ENCODE peak calls at places on chromosomes 13 and 19, in four cellular contexts. One of them, this sample, is unnamed.

GRCh38 chr19:38710928-38711725 is 33.1 kb downstream of the CAPN12 start:
- DNase-seq in AG04450: no peak
- DNase-seq in activated T-cell treated with anti-CD3 and anti-CD28 coated beads, Interleukin-2, amount 50 U/mL, for 72 hours: no peak
- DNase-seq in IMR-90: no peak
- DNase-seq in this sample: peak; percentile 66

GRCh38 chr19:43820098-43820860 is 6.8 kb upstream of the ZNF283 start:
- DNase-seq in AG04450: peak; percentile 7
- DNase-seq in activated T-cell treated with anti-CD3 and anti-CD28 coated beads, Interleukin-2, amount 50 U/mL, for 72 hours: peak; percentile 20
- DNase-seq in IMR-90: peak; percentile 42
- DNase-seq in this sample: peak; percentile 71

GRCh38 chr13:101139076-101139475 is 277.2 kb downstream of the NALCN start:
- DNase-seq in activated T-cell treated with anti-CD3 and anti-CD28 coated beads, Interleukin-2, amount 50 U/mL, for 72 hours: no peak
- DNase-seq in AG04450: no peak
- DNase-seq in IMR-90: no peak
- DNase-seq in this sample: no peak

GRCh38 chr19:3409346-3410064 is 43.1 kb downstream of the NFIC start:
- DNase-seq in AG04450: no peak
- DNase-seq in IMR-90: no peak
- DNase-seq in activated T-cell treated with anti-CD3 and anti-CD28 coated beads, Interleukin-2, amount 50 U/mL, for 72 hours: no peak
- DNase-seq in this sample: peak; percentile 90

GRCh38 chr19:38031423-38031770 is 124.4 kb downstream of the SIPA1L3 start:
- DNase-seq in AG04450: no peak
- DNase-seq in IMR-90: peak; percentile 87
- DNase-seq in activated T-cell treated with anti-CD3 and anti-CD28 coated beads, Interleukin-2, amount 50 U/mL, for 72 hours: no peak
- DNase-seq in this sample: no peak

GRCh38 chr19:18408053-18408476 is 10.6 kb upstream of the LRRC25 start:
- DNase-seq in AG04450: no peak
- DNase-seq in IMR-90: no peak
- DNase-seq in activated T-cell treated with anti-CD3 and anti-CD28 coated beads, Interleukin-2, amount 50 U/mL, for 72 hours: peak; percentile 39
- DNase-seq in this sample: peak; percentile 56

GRCh38 chr13:34019870-34020269 is 201.9 kb downstream of the RFC3 start:
- DNase-seq in AG04450: no peak
- DNase-seq in activated T-cell treated with anti-CD3 and anti-CD28 coated beads, Interleukin-2, amount 50 U/mL, for 72 hours: no peak
- DNase-seq in IMR-90: no peak
- DNase-seq in this sample: no peak

GRCh38 chr19:38656171-38656981 is 8.9 kb downstream of the ACTN4 start:
- DNase-seq in activated T-cell treated with anti-CD3 and anti-CD28 coated beads, Interleukin-2, amount 50 U/mL, for 72 hours: peak; percentile 25
- DNase-seq in IMR-90: peak; percentile 63
- DNase-seq in AG04450: no peak
- DNase-seq in this sample: no peak

GRCh38 chr19:31390721-31391120 is 41.5 kb upstream of the TSHZ3 start:
- DNase-seq in IMR-90: no peak
- DNase-seq in activated T-cell treated with anti-CD3 and anti-CD28 coated beads, Interleukin-2, amount 50 U/mL, for 72 hours: no peak
- DNase-seq in AG04450: no peak
- DNase-seq in this sample: no peak

GRCh38 chr19:3479177-3479818 is 1.0 kb downstream of the SMIM24 start:
- DNase-seq in AG04450: no peak
- DNase-seq in IMR-90: no peak
- DNase-seq in activated T-cell treated with anti-CD3 and anti-CD28 coated beads, Interleukin-2, amount 50 U/mL, for 72 hours: peak; percentile 50
- DNase-seq in this sample: no peak

GRCh38 chr19:30255783-30256509 is 116.2 kb upstream of the ZNF536 start:
- DNase-seq in IMR-90: no peak
- DNase-seq in activated T-cell treated with anti-CD3 and anti-CD28 coated beads, Interleukin-2, amount 50 U/mL, for 72 hours: no peak
- DNase-seq in AG04450: no peak
- DNase-seq in this sample: no peak

GRCh38 chr19:5071579-5071978 is 102.7 kb downstream of the KDM4B start:
- DNase-seq in activated T-cell treated with anti-CD3 and anti-CD28 coated beads, Interleukin-2, amount 50 U/mL, for 72 hours: no peak
- DNase-seq in AG04450: no peak
- DNase-seq in IMR-90: no peak
- DNase-seq in this sample: no peak

GRCh38 chr19:28578208-28578607 is 634.7 kb downstream of the UQCRFS1 start:
- DNase-seq in AG04450: no peak
- DNase-seq in IMR-90: no peak
- DNase-seq in activated T-cell treated with anti-CD3 and anti-CD28 coated beads, Interleukin-2, amount 50 U/mL, for 72 hours: no peak
- DNase-seq in this sample: no peak

GRCh38 chr19:1383014-1383310 is 745 bp upstream of the NDUFS7 start:
- DNase-seq in activated T-cell treated with anti-CD3 and anti-CD28 coated beads, Interleukin-2, amount 50 U/mL, for 72 hours: no peak
- DNase-seq in AG04450: no peak
- DNase-seq in IMR-90: no peak
- DNase-seq in this sample: no peak

GRCh38 chr13:51639171-51639570 is 54.9 kb downstream of the WDFY2 start:
- DNase-seq in activated T-cell treated with anti-CD3 and anti-CD28 coated beads, Interleukin-2, amount 50 U/mL, for 72 hours: no peak
- DNase-seq in AG04450: no peak
- DNase-seq in IMR-90: peak; percentile 11
- DNase-seq in this sample: no peak

GRCh38 chr13:29845440-29846056 is 4.9 kb downstream of the UBL3 start:
- DNase-seq in activated T-cell treated with anti-CD3 and anti-CD28 coated beads, Interleukin-2, amount 50 U/mL, for 72 hours: no peak
- DNase-seq in AG04450: no peak
- DNase-seq in IMR-90: peak; percentile 32
- DNase-seq in this sample: no peak

GRCh38 chr13:93521307-93521706 is 294.7 kb downstream of the GPC6 start:
- DNase-seq in activated T-cell treated with anti-CD3 and anti-CD28 coated beads, Interleukin-2, amount 50 U/mL, for 72 hours: no peak
- DNase-seq in IMR-90: no peak
- DNase-seq in AG04450: no peak
- DNase-seq in this sample: no peak

GRCh38 chr13:95462801-95463200 is 89.7 kb upstream of the CLDN10 start:
- DNase-seq in AG04450: no peak
- DNase-seq in IMR-90: no peak
- DNase-seq in activated T-cell treated with anti-CD3 and anti-CD28 coated beads, Interleukin-2, amount 50 U/mL, for 72 hours: no peak
- DNase-seq in this sample: no peak

GRCh38 chr19:17390665-17391370 is 3.2 kb downstream of the CCDC194 start:
- DNase-seq in AG04450: peak; percentile 72
- DNase-seq in activated T-cell treated with anti-CD3 and anti-CD28 coated beads, Interleukin-2, amount 50 U/mL, for 72 hours: peak; percentile 95
- DNase-seq in IMR-90: peak; percentile 87
- DNase-seq in this sample: peak; percentile 93

GRCh38 chr13:114025432-114026127 is 51.7 kb upstream of the C13orf46 start:
- DNase-seq in AG04450: peak; percentile 58
- DNase-seq in activated T-cell treated with anti-CD3 and anti-CD28 coated beads, Interleukin-2, amount 50 U/mL, for 72 hours: no peak
- DNase-seq in IMR-90: peak; percentile 78
- DNase-seq in this sample: peak; percentile 37

GRCh38 chr19:6260912-6261636 is 18.7 kb downstream of the MLLT1 start:
- DNase-seq in AG04450: no peak
- DNase-seq in IMR-90: peak; percentile 22
- DNase-seq in activated T-cell treated with anti-CD3 and anti-CD28 coated beads, Interleukin-2, amount 50 U/mL, for 72 hours: peak; percentile 38
- DNase-seq in this sample: no peak

GRCh38 chr13:43861863-43862262 is 17.7 kb downstream of the CCDC122 start:
- DNase-seq in IMR-90: no peak
- DNase-seq in activated T-cell treated with anti-CD3 and anti-CD28 coated beads, Interleukin-2, amount 50 U/mL, for 72 hours: no peak
- DNase-seq in AG04450: no peak
- DNase-seq in this sample: no peak

GRCh38 chr19:52187407-52187806 is 2.4 kb upstream of the PPP2R1A start:
- DNase-seq in IMR-90: no peak
- DNase-seq in activated T-cell treated with anti-CD3 and anti-CD28 coated beads, Interleukin-2, amount 50 U/mL, for 72 hours: no peak
- DNase-seq in AG04450: no peak
- DNase-seq in this sample: no peak

GRCh38 chr13:101354895-101355294 is 61.4 kb downstream of the NALCN start:
- DNase-seq in activated T-cell treated with anti-CD3 and anti-CD28 coated beads, Interleukin-2, amount 50 U/mL, for 72 hours: no peak
- DNase-seq in IMR-90: no peak
- DNase-seq in AG04450: no peak
- DNase-seq in this sample: no peak

GRCh38 chr13:50130686-50131051 is 115.4 kb downstream of the KCNRG start:
- DNase-seq in AG04450: no peak
- DNase-seq in activated T-cell treated with anti-CD3 and anti-CD28 coated beads, Interleukin-2, amount 50 U/mL, for 72 hours: no peak
- DNase-seq in IMR-90: peak; percentile 47
- DNase-seq in this sample: peak; percentile 43

GRCh38 chr19:11422163-11423068 is 3.3 kb upstream of the RGL3 start:
- DNase-seq in AG04450: no peak
- DNase-seq in IMR-90: no peak
- DNase-seq in activated T-cell treated with anti-CD3 and anti-CD28 coated beads, Interleukin-2, amount 50 U/mL, for 72 hours: peak; percentile 77
- DNase-seq in this sample: peak; percentile 86

GRCh38 chr19:1082165-1082927 is 12.8 kb downstream of the POLR2E start:
- DNase-seq in IMR-90: no peak
- DNase-seq in AG04450: no peak
- DNase-seq in activated T-cell treated with anti-CD3 and anti-CD28 coated beads, Interleukin-2, amount 50 U/mL, for 72 hours: peak; percentile 94
- DNase-seq in this sample: peak; percentile 60

GRCh38 chr13:49495783-49496762 is at the start of gene PHF11:
- DNase-seq in AG04450: no peak
- DNase-seq in IMR-90: peak; percentile 76
- DNase-seq in activated T-cell treated with anti-CD3 and anti-CD28 coated beads, Interleukin-2, amount 50 U/mL, for 72 hours: peak; percentile 92
- DNase-seq in this sample: peak; percentile 88

GRCh38 chr19:39934584-39935233 is at the start of gene FCGBP:
- DNase-seq in AG04450: no peak
- DNase-seq in activated T-cell treated with anti-CD3 and anti-CD28 coated beads, Interleukin-2, amount 50 U/mL, for 72 hours: no peak
- DNase-seq in IMR-90: no peak
- DNase-seq in this sample: no peak

GRCh38 chr19:28633223-28634030 is 579.5 kb downstream of the UQCRFS1 start:
- DNase-seq in IMR-90: peak; percentile 1
- DNase-seq in AG04450: no peak
- DNase-seq in activated T-cell treated with anti-CD3 and anti-CD28 coated beads, Interleukin-2, amount 50 U/mL, for 72 hours: peak; percentile 55
- DNase-seq in this sample: peak; percentile 56

GRCh38 chr19:1168877-1169791 is 4.9 kb downstream of the SBNO2 start:
- DNase-seq in IMR-90: peak; percentile 85
- DNase-seq in AG04450: no peak
- DNase-seq in activated T-cell treated with anti-CD3 and anti-CD28 coated beads, Interleukin-2, amount 50 U/mL, for 72 hours: no peak
- DNase-seq in this sample: no peak

GRCh38 chr13:50887153-50887552 is 22.4 kb upstream of the RNASEH2B start:
- DNase-seq in IMR-90: no peak
- DNase-seq in AG04450: no peak
- DNase-seq in activated T-cell treated with anti-CD3 and anti-CD28 coated beads, Interleukin-2, amount 50 U/mL, for 72 hours: no peak
- DNase-seq in this sample: no peak

GRCh38 chr19:56133858-56134654 is 7.0 kb upstream of the ZNF444 start:
- DNase-seq in activated T-cell treated with anti-CD3 and anti-CD28 coated beads, Interleukin-2, amount 50 U/mL, for 72 hours: no peak
- DNase-seq in IMR-90: peak; percentile 17
- DNase-seq in AG04450: no peak
- DNase-seq in this sample: no peak

GRCh38 chr19:15977690-15978089 is 28.9 kb downstream of the OR10H4 start:
- DNase-seq in AG04450: no peak
- DNase-seq in activated T-cell treated with anti-CD3 and anti-CD28 coated beads, Interleukin-2, amount 50 U/mL, for 72 hours: no peak
- DNase-seq in IMR-90: no peak
- DNase-seq in this sample: no peak

GRCh38 chr19:48735031-48735615 is 5.3 kb downstream of the RASIP1 start:
- DNase-seq in IMR-90: no peak
- DNase-seq in activated T-cell treated with anti-CD3 and anti-CD28 coated beads, Interleukin-2, amount 50 U/mL, for 72 hours: no peak
- DNase-seq in AG04450: no peak
- DNase-seq in this sample: no peak

GRCh38 chr19:35027851-35028599 is 2.2 kb upstream of the SCN1B start:
- DNase-seq in activated T-cell treated with anti-CD3 and anti-CD28 coated beads, Interleukin-2, amount 50 U/mL, for 72 hours: no peak
- DNase-seq in AG04450: no peak
- DNase-seq in IMR-90: peak; percentile 27
- DNase-seq in this sample: no peak

GRCh38 chr13:36736119-36736726 is 62.4 kb downstream of the SERTM1 start:
- DNase-seq in IMR-90: peak; percentile 62
- DNase-seq in activated T-cell treated with anti-CD3 and anti-CD28 coated beads, Interleukin-2, amount 50 U/mL, for 72 hours: peak; percentile 15
- DNase-seq in AG04450: peak; percentile 37
- DNase-seq in this sample: no peak

GRCh38 chr13:26498524-26499208 is 58.8 kb upstream of the WASF3 start:
- DNase-seq in activated T-cell treated with anti-CD3 and anti-CD28 coated beads, Interleukin-2, amount 50 U/mL, for 72 hours: no peak
- DNase-seq in AG04450: no peak
- DNase-seq in IMR-90: peak; percentile 43
- DNase-seq in this sample: no peak

GRCh38 chr13:26996965-26997752 is 174.5 kb downstream of the USP12 start:
- DNase-seq in activated T-cell treated with anti-CD3 and anti-CD28 coated beads, Interleukin-2, amount 50 U/mL, for 72 hours: peak; percentile 63
- DNase-seq in IMR-90: no peak
- DNase-seq in AG04450: no peak
- DNase-seq in this sample: no peak

GRCh38 chr13:106407338-106407737 is 128.1 kb downstream of the EFNB2 start:
- DNase-seq in AG04450: no peak
- DNase-seq in activated T-cell treated with anti-CD3 and anti-CD28 coated beads, Interleukin-2, amount 50 U/mL, for 72 hours: no peak
- DNase-seq in IMR-90: no peak
- DNase-seq in this sample: no peak